ENCODE peak calls at places on chromosomes 12 and 14, in seven cellular contexts. X is activated CD4-positive, alpha-beta memory T cell treated with anti-CD3 and anti-CD28 coated beads, Interleukin-2, amount 10 ng/mL, durations not matched to agents 7 days and 5 days; G is hepatocyte; I is foreskin fibroblast; R is psoas muscle; T is glomerular endothelial cell; F is SK-N-DZ. P is an unnamed sample.

GRCh38 chr14:39265741-39266588 is 32.2 kb downstream of the MIA2 start:
- DNase-seq in I (no peak), G (no peak), X (no peak), R (peak; percentile 87), T (no peak), F (no peak), P (peak; percentile 66)

GRCh38 chr14:52801014-52801708 is 9.8 kb upstream of the GNPNAT1 start:
- DNase-seq in G (no peak), T (peak; percentile 34), I (peak; percentile 92), F (no peak), X (no peak), R (no peak), P (peak; percentile 71)

GRCh38 chr14:101227611-101228594 is 324.4 kb upstream of the RTL1 start:
- DNase-seq in R (peak; percentile 34), I (no peak), X (no peak), F (no peak), G (no peak), T (no peak), P (no peak)

GRCh38 chr14:21997300-21997699 is 323.7 kb upstream of the OR4E1 start:
- DNase-seq in R (no peak), X (peak; percentile 57), F (no peak), G (peak; percentile 57), T (no peak), I (no peak), P (no peak)

GRCh38 chr14:89473979-89474378 is 56.9 kb upstream of the FOXN3 start:
- DNase-seq in G (no peak), X (no peak), F (peak; percentile 63), R (no peak), I (peak; percentile 63), T (no peak), P (no peak)

GRCh38 chr12:39503445-39503844 is 60.5 kb upstream of the KIF21A start:
- DNase-seq in X (no peak), G (no peak), R (no peak), I (peak; percentile 48), T (no peak), F (no peak), P (peak; percentile 75)

GRCh38 chr14:70955543-70956480 is 48.6 kb downstream of the PCNX1 start:
- DNase-seq in R (no peak), I (peak; percentile 62), T (no peak), G (peak; percentile 36), X (peak; percentile 53), F (no peak), P (peak; percentile 58)

GRCh38 chr12:51388066-51388799 is 3.0 kb downstream of the GALNT6 start:
- DNase-seq in X (no peak), R (no peak), I (peak; percentile 90), T (no peak), G (peak; percentile 50), F (peak; percentile 38), P (peak; percentile 65)

GRCh38 chr12:123243851-123244250 is 10.6 kb downstream of the MTRFR start:
- DNase-seq in G (no peak), I (no peak), R (no peak), F (no peak), T (no peak), X (no peak), P (no peak)

GRCh38 chr14:90576581-90576980 is 179.8 kb downstream of the CALM1 start:
- DNase-seq in I (peak; percentile 26), X (no peak), G (peak; percentile 32), T (no peak), R (no peak), F (no peak), P (peak; percentile 49)

GRCh38 chr12:124562018-124562795 is 5.2 kb downstream of the NCOR2 start:
- DNase-seq in I (no peak), R (no peak), T (no peak), F (no peak), X (no peak), G (no peak), P (no peak)

GRCh38 chr12:52907092-52907810 is 2.4 kb upstream of the KRT8 start:
- DNase-seq in F (no peak), R (no peak), T (no peak), X (no peak), G (peak; percentile 84), I (no peak), P (peak; percentile 62)

GRCh38 chr12:130118181-130118580 is 44.1 kb upstream of the FZD10 start:
- DNase-seq in I (no peak), T (no peak), F (no peak), X (no peak), G (no peak), R (no peak), P (no peak)

P was measured in fibroblast of pulmonary artery.